ENCODE peak calls at places on chromosomes 1 and 21, in nine cellular contexts. U, G, L, J, O, K, H, E and F are unnamed samples.

GRCh38 chr1:223007935-223008334 is 135.1 kb downstream of the TLR5 start:
- DNase-seq in O (no peak), H (no peak), L (no peak), J (no peak), K (no peak), E (no peak), G (no peak), U (no peak), F (no peak)

GRCh38 chr1:35220976-35221375 is 28.0 kb upstream of the SFPQ start:
- DNase-seq in J (no peak), E (peak), O (peak), K (no peak), L (no peak), U (no peak), G (no peak), H (no peak), F (no peak)

GRCh38 chr1:29488794-29489309 is 252.5 kb downstream of the PTPRU start:
- DNase-seq in H (no peak), U (no peak), E (no peak), J (no peak), K (no peak), L (no peak), G (no peak), O (no peak), F (no peak)

GRCh38 chr1:31932491-31933316 is 5.5 kb downstream of the PTP4A2 start:
- DNase-seq in J (no peak), E (no peak), H (peak), K (no peak), U (no peak), G (no peak), O (no peak), L (no peak), F (no peak)

GRCh38 chr21:42147386-42148020 is 71.4 kb upstream of the ABCG1 start:
- DNase-seq in O (no peak), G (no peak), E (no peak), J (no peak), U (no peak), K (no peak), H (no peak), L (no peak), F (no peak)

GRCh38 chr1:3904843-3905185 is 4.7 kb upstream of the C1orf174 start:
- DNase-seq in O (no peak), J (no peak), K (no peak), H (no peak), U (no peak), G (no peak), L (no peak), E (no peak), F (no peak)

GRCh38 chr1:32335951-32336867 is at the start of gene MARCKSL1:
- DNase-seq in L (peak), E (no peak), O (peak), J (peak), H (peak), U (no peak), G (peak), K (peak), F (peak)

GRCh38 chr1:38013027-38013588 is 574 bp downstream of the UTP11 start:
- DNase-seq in O (peak), H (no peak), U (peak), E (no peak), G (no peak), J (no peak), L (no peak), K (no peak), F (no peak)

GRCh38 chr1:38686306-38687255 is 173.0 kb downstream of the RRAGC start:
- DNase-seq in E (no peak), J (no peak), U (no peak), G (no peak), O (no peak), H (no peak), K (no peak), L (no peak), F (no peak)

GRCh38 chr1:76901158-76901767 is 34.0 kb downstream of the ST6GALNAC5 start:
- DNase-seq in H (no peak), L (peak), K (peak), G (no peak), O (peak), U (peak), E (peak), J (no peak), F (no peak)

GRCh38 chr1:43716559-43717281 is 9.4 kb downstream of the ST3GAL3 start:
- DNase-seq in U (no peak), K (no peak), E (no peak), O (no peak), L (no peak), G (no peak), J (no peak), H (no peak), F (no peak)

GRCh38 chr1:194366705-194367104 is 1180.3 kb upstream of the B3GALT2 start:
- DNase-seq in U (peak), E (no peak), H (no peak), G (no peak), L (no peak), K (no peak), J (no peak), O (no peak), F (no peak)

GRCh38 chr21:38651570-38651969 is 153.3 kb upstream of the ERG start:
- DNase-seq in O (no peak), L (no peak), U (no peak), E (no peak), H (no peak), G (no peak), K (no peak), J (no peak), F (no peak)

GRCh38 chr21:45639206-45640000 is 4.1 kb upstream of the PCBP3 start:
- DNase-seq in K (no peak), G (no peak), L (no peak), J (no peak), U (no peak), H (no peak), E (peak), O (no peak), F (no peak)

GRCh38 chr21:42851812-42852665 is 27.3 kb downstream of the WDR4 start:
- DNase-seq in J (no peak), U (no peak), E (no peak), K (no peak), L (no peak), H (no peak), O (no peak), G (no peak), F (no peak)

GRCh38 chr21:29145354-29145782 is 14.9 kb downstream of the MAP3K7CL start:
- DNase-seq in O (peak), J (no peak), U (peak), H (no peak), L (no peak), E (peak), G (peak), K (no peak), F (no peak)

GRCh38 chr1:51175278-51175677 is 60.8 kb upstream of the RNF11 start:
- DNase-seq in O (no peak), L (no peak), G (no peak), E (no peak), J (no peak), U (no peak), K (no peak), H (no peak), F (no peak)

GRCh38 chr1:34985063-34985770 is at the start of gene TMEM35B:
- DNase-seq in K (peak), L (peak), G (peak), O (peak), H (no peak), U (no peak), E (peak), J (peak), F (peak)

GRCh38 chr1:51444534-51445192 is 74.4 kb downstream of the EPS15 start:
- DNase-seq in G (no peak), J (no peak), H (no peak), L (no peak), U (no peak), E (no peak), K (no peak), O (no peak), F (no peak)

GRCh38 chr1:15184445-15185103 is 31.0 kb downstream of the TMEM51 start:
- DNase-seq in U (no peak), E (no peak), J (no peak), O (no peak), L (no peak), H (peak), K (no peak), G (no peak), F (no peak)

GRCh38 chr1:233664254-233664653 is 50.3 kb downstream of the KCNK1 start:
- DNase-seq in J (no peak), L (no peak), U (no peak), H (no peak), E (no peak), O (no peak), K (no peak), G (no peak), F (no peak)

GRCh38 chr1:234214129-234214910 is 158.9 kb upstream of the COA6 start:
- DNase-seq in O (peak), K (peak), E (no peak), H (no peak), J (peak), G (peak), L (peak), U (no peak), F (peak)

GRCh38 chr1:35377553-35377952 is 109.0 kb downstream of the ZMYM4 start:
- DNase-seq in L (no peak), K (no peak), G (no peak), E (no peak), U (no peak), H (no peak), J (no peak), O (no peak), F (no peak)

GRCh38 chr1:161206411-161207140 is 4.4 kb downstream of the NDUFS2 start:
- DNase-seq in L (no peak), U (no peak), E (no peak), G (no peak), J (no peak), O (no peak), H (no peak), K (no peak), F (no peak)

GRCh38 chr21:35226960-35227741 is 178.0 kb upstream of the RUNX1 start:
- DNase-seq in K (peak), J (no peak), H (peak), U (no peak), E (no peak), L (peak), O (no peak), G (no peak), F (no peak)

GRCh38 chr1:109822749-109823542 is 59.2 kb upstream of the EPS8L3 start:
- DNase-seq in E (no peak), K (no peak), L (no peak), J (no peak), O (no peak), H (no peak), U (no peak), G (no peak), F (no peak)

GRCh38 chr1:109296782-109297181 is 10.0 kb downstream of the MYBPHL start:
- DNase-seq in G (no peak), L (no peak), K (no peak), E (no peak), O (no peak), J (no peak), U (no peak), H (no peak), F (no peak)